ENCODE peak calls at places on chromosomes 5 and 9, in five cellular contexts. N, P, Q, S and W are unnamed samples.

GRCh38 chr5:113283558-113283957 is 151.2 kb downstream of the TSSK1B start:
- DNase-seq in N (no peak), P (no peak), Q (no peak), S (no peak), W (no peak)

GRCh38 chr9:124220551-124221451 is 36.9 kb upstream of the NEK6 start:
- DNase-seq in N (no peak), P (no peak), Q (no peak), S (no peak), W (no peak)

GRCh38 chr5:96868603-96869371 is 7.5 kb upstream of the ERAP2 start:
- DNase-seq in N (peak), P (no peak), Q (no peak), S (no peak), W (no peak)

GRCh38 chr5:112948455-112948854 is 26.4 kb upstream of the REEP5 start:
- DNase-seq in N (no peak), P (no peak), Q (no peak), S (no peak), W (no peak)

GRCh38 chr9:7123743-7124142 is 366.0 kb downstream of the KDM4C start:
- DNase-seq in N (no peak), P (no peak), Q (no peak), S (no peak), W (no peak)

GRCh38 chr9:33465596-33466564 is 7.8 kb downstream of the NOL6 start:
- DNase-seq in N (no peak), P (peak), Q (no peak), S (no peak), W (no peak)

GRCh38 chr5:67617051-67617450 is 420.5 kb upstream of the CD180 start:
- DNase-seq in N (no peak), P (no peak), Q (no peak), S (no peak), W (no peak)

GRCh38 chr5:177498013-177498847 is 826 bp upstream of the PDLIM7 start:
- DNase-seq in N (no peak), P (no peak), Q (no peak), S (no peak), W (no peak)

GRCh38 chr5:15286659-15287058 is 213.3 kb upstream of the FBXL7 start:
- DNase-seq in N (no peak), P (no peak), Q (no peak), S (no peak), W (no peak)

GRCh38 chr5:54443264-54443663 is 12.2 kb upstream of the HSPB3 start:
- DNase-seq in N (peak), P (peak), Q (no peak), S (no peak), W (no peak)

GRCh38 chr9:133835273-133835901 is 97.2 kb upstream of the SARDH start:
- DNase-seq in N (no peak), P (no peak), Q (no peak), S (no peak), W (no peak)

GRCh38 chr9:86549920-86550319 is 195.7 kb upstream of the TUT7 start:
- DNase-seq in N (no peak), P (no peak), Q (no peak), S (peak), W (no peak)

GRCh38 chr9:87909310-87910041 is 8.3 kb upstream of the SPATA31C1 start:
- DNase-seq in N (no peak), P (no peak), Q (no peak), S (no peak), W (no peak)

GRCh38 chr5:159106569-159107282 is 7.0 kb upstream of the EBF1 start:
- DNase-seq in N (peak), P (peak), Q (peak), S (no peak), W (peak)

GRCh38 chr9:120563044-120563443 is 16.9 kb downstream of the CDK5RAP2 start:
- DNase-seq in N (no peak), P (no peak), Q (no peak), S (no peak), W (no peak)

GRCh38 chr9:81394816-81395215 is 294.5 kb downstream of the TLE1 start:
- DNase-seq in N (no peak), P (no peak), Q (no peak), S (no peak), W (no peak)

GRCh38 chr9:124708633-124709032 is 62.5 kb downstream of the NR6A1 start:
- DNase-seq in N (no peak), P (no peak), Q (no peak), S (peak), W (no peak)

GRCh38 chr5:1380910-1381309 is 36.0 kb upstream of the CLPTM1L start:
- DNase-seq in N (no peak), P (no peak), Q (no peak), S (no peak), W (no peak)

GRCh38 chr9:81737871-81738507 is 48.6 kb upstream of the TLE1 start:
- DNase-seq in N (no peak), P (no peak), Q (no peak), S (peak), W (no peak)

GRCh38 chr5:94945656-94946055 is 327.2 kb downstream of the SLF1 start:
- DNase-seq in N (no peak), P (no peak), Q (no peak), S (no peak), W (no peak)

GRCh38 chr5:139461176-139461575 is 1.4 kb downstream of the ECSCR start:
- DNase-seq in N (no peak), P (no peak), Q (no peak), S (no peak), W (no peak)

GRCh38 chr9:128439273-128439672 is 16.5 kb upstream of the ODF2 start:
- DNase-seq in N (no peak), P (no peak), Q (no peak), S (no peak), W (no peak)

GRCh38 chr5:174606646-174607045 is 117.7 kb upstream of the MSX2 start:
- DNase-seq in N (no peak), P (no peak), Q (no peak), S (no peak), W (no peak)

GRCh38 chr5:17180957-17181723 is 36.3 kb upstream of the BASP1 start:
- DNase-seq in N (no peak), P (no peak), Q (no peak), S (peak), W (no peak)

GRCh38 chr9:21810881-21811280 is 8.4 kb downstream of the MTAP start:
- DNase-seq in N (no peak), P (no peak), Q (no peak), S (no peak), W (no peak)

GRCh38 chr5:83322273-83322924 is 149.1 kb upstream of the VCAN start:
- DNase-seq in N (no peak), P (no peak), Q (no peak), S (no peak), W (no peak)

GRCh38 chr9:123710299-123710698 is 219.6 kb downstream of the DENND1A start:
- DNase-seq in N (no peak), P (no peak), Q (no peak), S (peak), W (no peak)

GRCh38 chr9:108108802-108109448 is 619.4 kb upstream of the KLF4 start:
- DNase-seq in N (no peak), P (no peak), Q (no peak), S (peak), W (no peak)

GRCh38 chr5:176387384-176387925 is 943 bp downstream of the NOP16 start:
- DNase-seq in N (no peak), P (no peak), Q (no peak), S (no peak), W (no peak)

GRCh38 chr9:121975801-121976277 is 117.3 kb downstream of the TTLL11 start:
- DNase-seq in N (no peak), P (no peak), Q (no peak), S (no peak), W (no peak)

GRCh38 chr9:83509372-83509771 is 28.8 kb downstream of the FRMD3 start:
- DNase-seq in N (no peak), P (no peak), Q (no peak), S (peak), W (no peak)